ENCODE peak calls at places on chromosomes 12 and 14, in eight cellular contexts. E is SHP77; P is T-helper 17 cell; C is activated CD4-positive, alpha-beta T cell treated with anti-CD3 and anti-CD28 coated beads, Interleukin-2, amount 10 ng/mL, durations not matched to agents 7 days and 5 days; I is stimulated activated CD8-positive, alpha-beta memory T cell treated with anti-CD3 and anti-CD28 coated beads, Interleukin-12 subunit alpha, Interleukin-12 subunit beta, amount 100 ng/mL, for 1 hour; B is activated T-cell treated with anti-CD3 and anti-CD28 coated beads for 1 hour; U is stimulated activated naive CD8-positive, alpha-beta T cell treated with anti-CD3 and anti-CD28 coated beads, Interleukin-15, amount 100 ng/mL, for 72 hours; F is PC-3. Y is an unnamed sample.

GRCh38 chr14:36690301-36691020 is 28.8 kb downstream of the PAX9 start:
- DNase-seq in E (no peak), P (no peak), C (no peak), I (no peak), B (no peak), U (no peak), F (peak; percentile 86), Y (no peak)

GRCh38 chr12:93857279-93857894 is 180.2 kb downstream of the CRADD start:
- DNase-seq in E (no peak), P (no peak), C (no peak), I (no peak), B (no peak), U (no peak), F (peak; percentile 49), Y (no peak)

GRCh38 chr14:94054936-94055335 is 26.1 kb downstream of the DDX24 start:
- DNase-seq in E (no peak), P (no peak), C (no peak), I (no peak), B (no peak), U (no peak), F (no peak), Y (no peak)

GRCh38 chr12:26872623-26873022 is 39.6 kb upstream of the ITPR2 start:
- DNase-seq in E (no peak), P (no peak), C (no peak), I (no peak), B (no peak), U (no peak), F (no peak), Y (no peak)

GRCh38 chr12:41345071-41345470 is 157.0 kb downstream of the PDZRN4 start:
- DNase-seq in E (no peak), P (no peak), C (no peak), I (no peak), B (no peak), U (no peak), F (no peak), Y (no peak)

GRCh38 chr12:16437926-16438325 is 90.5 kb downstream of the MGST1 start:
- DNase-seq in E (no peak), P (no peak), C (no peak), I (no peak), B (no peak), U (no peak), F (no peak), Y (no peak)

GRCh38 chr12:6963741-6964446 is 6.6 kb downstream of the PHB2 start:
- DNase-seq in E (no peak), P (no peak), C (no peak), I (no peak), B (no peak), U (peak; percentile 28), F (no peak), Y (no peak)

GRCh38 chr12:121060149-121061001 is 21.3 kb upstream of the OASL start:
- DNase-seq in E (peak; percentile 56), P (peak; percentile 32), C (peak; percentile 79), I (peak; percentile 42), B (peak; percentile 28), U (peak; percentile 69), F (peak; percentile 75), Y (no peak)

GRCh38 chr12:81705586-81705985 is 53.6 kb downstream of the PPFIA2 start:
- DNase-seq in E (no peak), P (no peak), C (no peak), I (no peak), B (no peak), U (no peak), F (no peak), Y (no peak)

GRCh38 chr12:5171701-5172100 is 128.0 kb downstream of the KCNA5 start:
- DNase-seq in E (no peak), P (no peak), C (no peak), I (no peak), B (no peak), U (no peak), F (peak; percentile 46), Y (no peak)

GRCh38 chr14:102901633-102902032 is 20.8 kb upstream of the AMN start:
- DNase-seq in E (no peak), P (no peak), C (no peak), I (no peak), B (no peak), U (no peak), F (no peak), Y (no peak)

GRCh38 chr14:23537351-23538048 is 14.1 kb downstream of the ZFHX2 start:
- DNase-seq in E (peak; percentile 85), P (no peak), C (no peak), I (no peak), B (no peak), U (no peak), F (no peak), Y (no peak)

GRCh38 chr12:28497889-28498411 is 307.7 kb downstream of the CCDC91 start:
- DNase-seq in E (no peak), P (no peak), C (no peak), I (no peak), B (no peak), U (peak; percentile 9), F (peak; percentile 93), Y (no peak)

GRCh38 chr14:70036665-70037064 is 152.1 kb downstream of the SLC8A3 start:
- DNase-seq in E (no peak), P (no peak), C (no peak), I (no peak), B (no peak), U (no peak), F (no peak), Y (no peak)

GRCh38 chr14:72978856-72979255 is 48.0 kb downstream of the ZFYVE1 start:
- DNase-seq in E (no peak), P (no peak), C (no peak), I (no peak), B (no peak), U (no peak), F (no peak), Y (no peak)

GRCh38 chr12:111311011-111311410 is 57.9 kb downstream of the PHETA1 start:
- DNase-seq in E (no peak), P (no peak), C (no peak), I (no peak), B (no peak), U (no peak), F (peak; percentile 17), Y (no peak)

GRCh38 chr14:105146976-105147700 is 21.4 kb downstream of the JAG2 start:
- DNase-seq in E (no peak), P (no peak), C (no peak), I (no peak), B (no peak), U (peak; percentile 4), F (no peak), Y (no peak)

GRCh38 chr12:2115101-2115845 is 62.5 kb downstream of the CACNA1C start:
- DNase-seq in E (no peak), P (no peak), C (no peak), I (no peak), B (no peak), U (no peak), F (no peak), Y (no peak)